ENCODE peak calls at places on chromosomes 5 and 9, in ten cellular contexts. P is A549; Y is transverse colon; B is IMR-90; E is CD8-positive, alpha-beta memory T cell; N is HCT116; K is RWPE1; O is endothelial cell of umbilical vein; S is SJSA1; J is HL-60. U is an unnamed sample.
A peak's percentile ranks its signal among the peaks of the same experiment; 100 is the strongest.

GRCh38 chr5:142322403-142322746 is 2.4 kb downstream of the SPRY4 start:
- DNase-seq in J (no peak), K (no peak), B (no peak), O (no peak), E (no peak), P (no peak), N (no peak), S (no peak), Y (no peak), U (no peak)

GRCh38 chr5:131377785-131378325 is 114.0 kb downstream of the CDC42SE2 start:
- DNase-seq in K (no peak), Y (no peak), P (no peak), B (peak; percentile 86), N (no peak), E (no peak), J (no peak), O (peak; percentile 88), S (no peak), U (no peak)

GRCh38 chr9:17622166-17622565 is 43.3 kb downstream of the SH3GL2 start:
- DNase-seq in K (no peak), E (no peak), Y (no peak), O (no peak), J (no peak), B (no peak), S (no peak), P (no peak), N (no peak), U (no peak)

GRCh38 chr5:1202026-1202797 is 817 bp downstream of the SLC6A19 start:
- DNase-seq in E (no peak), B (no peak), O (no peak), N (no peak), P (no peak), S (no peak), J (no peak), K (no peak), Y (no peak), U (no peak)

GRCh38 chr5:173530547-173530946 is 85.9 kb downstream of the BOD1 start:
- DNase-seq in J (no peak), O (no peak), B (no peak), S (peak; percentile 45), N (peak; percentile 18), Y (no peak), K (no peak), E (no peak), P (peak; percentile 22), U (no peak)

GRCh38 chr9:69621735-69622460 is 50.3 kb downstream of the APBA1 start:
- DNase-seq in S (no peak), B (no peak), E (no peak), K (peak; percentile 8), J (no peak), N (no peak), O (no peak), Y (no peak), P (no peak), U (no peak)

GRCh38 chr9:124296094-124296493 is 38.3 kb downstream of the NEK6 start:
- DNase-seq in P (no peak), K (no peak), B (no peak), J (no peak), N (no peak), O (no peak), S (no peak), E (no peak), Y (no peak), U (peak; percentile 54)

GRCh38 chr9:18666987-18667772 is 193.2 kb downstream of the ADAMTSL1 start:
- DNase-seq in N (no peak), P (no peak), E (no peak), J (no peak), S (no peak), K (no peak), O (no peak), B (peak; percentile 43), Y (no peak), U (no peak)

GRCh38 chr5:87048156-87048555 is 219.5 kb upstream of the RASA1 start:
- DNase-seq in B (no peak), O (no peak), N (peak; percentile 19), E (no peak), S (no peak), J (no peak), P (peak; percentile 36), Y (no peak), K (no peak), U (no peak)

GRCh38 chr5:134240421-134240962 is 14.6 kb upstream of the PPP2CA start:
- DNase-seq in N (no peak), P (peak; percentile 58), B (peak; percentile 90), Y (no peak), O (no peak), J (no peak), S (no peak), E (no peak), K (no peak), U (peak; percentile 6)

GRCh38 chr9:38319496-38320173 is 72.9 kb upstream of the ALDH1B1 start:
- DNase-seq in Y (no peak), E (no peak), P (no peak), B (no peak), J (no peak), S (no peak), N (no peak), O (no peak), K (no peak), U (no peak)

GRCh38 chr5:134567651-134568338 is 42.3 kb downstream of the JADE2 start:
- DNase-seq in Y (peak; percentile 34), N (no peak), O (peak; percentile 80), P (peak; percentile 43), J (no peak), E (no peak), B (peak; percentile 82), K (no peak), S (no peak), U (no peak)

GRCh38 chr5:165310031-165310430 is 1804.6 kb downstream of the MAT2B start:
- DNase-seq in B (no peak), O (no peak), Y (no peak), E (no peak), P (no peak), J (no peak), N (no peak), K (no peak), S (no peak), U (no peak)

GRCh38 chr5:158235159-158235547 is 376.2 kb upstream of the CLINT1 start:
- DNase-seq in J (no peak), O (no peak), K (no peak), B (no peak), P (no peak), E (no peak), N (no peak), S (no peak), Y (no peak), U (no peak)

GRCh38 chr9:95835398-95835797 is 40.1 kb upstream of the ERCC6L2 start:
- DNase-seq in N (no peak), Y (no peak), P (no peak), O (no peak), J (no peak), K (no peak), S (no peak), B (no peak), E (no peak), U (no peak)

GRCh38 chr9:95833549-95834178 is 41.8 kb upstream of the ERCC6L2 start:
- DNase-seq in B (no peak), Y (no peak), N (no peak), O (no peak), E (no peak), P (no peak), J (no peak), S (no peak), K (no peak), U (no peak)

GRCh38 chr9:95830768-95831167 is 44.7 kb upstream of the ERCC6L2 start:
- DNase-seq in B (no peak), N (no peak), P (no peak), E (no peak), J (no peak), O (no peak), S (no peak), K (no peak), Y (no peak), U (no peak)

GRCh38 chr9:95834281-95834907 is 41.1 kb upstream of the ERCC6L2 start:
- DNase-seq in Y (no peak), P (no peak), B (peak; percentile 61), K (no peak), N (no peak), O (no peak), S (no peak), E (no peak), J (no peak), U (no peak)

GRCh38 chr9:95831810-95832209 is 43.7 kb upstream of the ERCC6L2 start:
- DNase-seq in Y (peak; percentile 30), E (no peak), S (no peak), O (no peak), B (no peak), N (no peak), K (no peak), P (no peak), J (no peak), U (no peak)
- H3K27ac ChIP-seq in Y (peak overlapping the region; percentile 11), E (no peak overlapping the region), S (no peak overlapping the region), O (no peak overlapping the region), B (no peak overlapping the region), N (no peak overlapping the region), K (no peak overlapping the region), P (no peak overlapping the region), J (no peak overlapping the region), U (no peak overlapping the region)

GRCh38 chr5:52837591-52838001 is 49.9 kb downstream of the ITGA1 start:
- DNase-seq in J (no peak), O (no peak), P (no peak), S (no peak), E (no peak), Y (no peak), N (no peak), K (no peak), B (peak; percentile 64), U (no peak)
- H3K27ac ChIP-seq in J (no peak overlapping the region), O (peak overlapping the region; percentile 48), P (no peak overlapping the region), S (peak overlapping the region; percentile 66), E (no peak overlapping the region), Y (peak overlapping the region; percentile 75), N (no peak overlapping the region), K (no peak overlapping the region), B (peak overlapping the region; percentile 94), U (no peak overlapping the region)

DNA sequence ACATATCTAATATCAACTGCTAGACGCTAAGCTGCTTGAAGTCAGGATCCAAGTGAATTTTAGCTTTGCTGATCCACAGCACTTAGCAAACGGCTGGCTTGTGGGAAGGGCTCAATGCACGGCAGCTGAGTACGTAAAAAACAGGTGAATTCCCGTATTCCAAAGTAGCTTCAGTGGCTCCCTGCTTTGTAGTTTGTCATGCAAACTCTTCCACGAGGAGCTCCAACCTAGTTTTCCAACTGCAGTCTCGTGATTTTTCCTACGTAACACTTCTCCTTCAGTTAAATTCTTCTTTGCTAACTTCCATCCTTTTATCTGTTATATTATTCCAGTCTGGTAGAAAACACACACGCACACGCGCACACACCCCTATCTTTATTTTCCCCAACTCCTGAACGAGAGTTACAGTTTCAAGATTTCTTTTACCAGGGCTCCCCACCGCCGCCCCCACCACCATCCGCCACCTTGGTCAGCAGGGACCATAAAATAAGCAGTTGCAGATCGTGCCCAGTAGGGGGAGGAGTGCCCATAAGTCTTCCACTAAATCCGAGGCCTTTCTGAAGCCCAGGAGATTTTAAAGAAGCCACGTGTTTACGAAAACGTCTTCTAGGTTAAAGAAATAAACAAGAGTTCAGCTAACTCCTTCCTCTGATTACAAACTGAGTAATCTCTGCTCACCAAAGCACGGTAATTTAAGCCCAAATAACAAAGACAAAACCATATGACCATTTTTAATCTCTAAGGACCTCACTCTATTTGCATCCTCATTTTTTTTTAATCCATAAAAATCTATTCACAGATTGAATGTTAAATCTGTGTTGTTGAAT is 34.8 kb upstream of the TRIO start:
- DNase-seq in P (peak; percentile 85), B (peak; percentile 91), E (no peak), O (peak; percentile 77), N (peak; percentile 71), K (peak; percentile 76), J (peak; percentile 5), Y (peak; percentile 72), S (peak; percentile 81), U (peak; percentile 23)
- H3K27ac ChIP-seq in P (peak overlapping the region; percentile 63), B (peak overlapping the region; percentile 54), E (no peak overlapping the region), O (no peak overlapping the region), N (no peak overlapping the region), K (no peak overlapping the region), J (no peak overlapping the region), Y (no peak overlapping the region), S (peak overlapping the region; percentile 58), U (no peak overlapping the region)

GRCh38 chr5:78650562-78650930 is 2.0 kb upstream of the LHFPL2 start:
- DNase-seq in E (no peak), S (no peak), K (no peak), P (no peak), O (no peak), J (no peak), N (no peak), Y (no peak), B (no peak), U (no peak)
- H3K27ac ChIP-seq in E (no peak overlapping the region), S (no peak overlapping the region), K (no peak overlapping the region), P (peak overlapping the region; percentile 41), O (no peak overlapping the region), J (no peak overlapping the region), N (no peak overlapping the region), Y (no peak overlapping the region), B (peak overlapping the region; percentile 34), U (no peak overlapping the region)